ENCODE peak calls at places on chromosomes 5 and 9, in four cellular contexts. Y, U, V and T are unnamed samples.
A peak's percentile ranks its signal among the peaks of the same experiment; 100 is the strongest.

GRCh38 chr5:16957305-16958165 is 21.4 kb upstream of the MYO10 start:
- DNase-seq in Y (no peak), U (no peak), V (no peak), T (no peak)

GRCh38 chr9:136085815-136086212 is 9.3 kb downstream of the NACC2 start:
- DNase-seq in Y (no peak), U (no peak), V (no peak), T (no peak)

GRCh38 chr9:128529191-128529590 is 23.2 kb upstream of the SPTAN1 start:
- DNase-seq in Y (no peak), U (no peak), V (no peak), T (no peak)

GRCh38 chr9:2489838-2490314 is 131.7 kb upstream of the VLDLR start:
- DNase-seq in Y (no peak), U (no peak), V (no peak), T (no peak)

GRCh38 chr9:90803860-90804593 is 2.4 kb downstream of the SYK start:
- DNase-seq in Y (no peak), U (no peak), V (no peak), T (no peak)

GRCh38 chr5:160293901-160294561 is 18.3 kb downstream of the CCNJL start:
- DNase-seq in Y (peak; percentile 17), U (peak; percentile 83), V (no peak), T (peak; percentile 83)

GRCh38 chr9:120970249-120970648 is 43.7 kb upstream of the TRAF1 start:
- DNase-seq in Y (no peak), U (no peak), V (no peak), T (no peak)

GRCh38 chr9:75051285-75051684 is 23.2 kb upstream of the CARNMT1 start:
- DNase-seq in Y (no peak), U (no peak), V (no peak), T (no peak)

GRCh38 chr9:575139-575538 is 266.4 kb upstream of the DMRT1 start:
- DNase-seq in Y (no peak), U (no peak), V (no peak), T (no peak)

GRCh38 chr9:97689401-97689800 is 7.7 kb downstream of the XPA start:
- DNase-seq in Y (peak; percentile 13), U (no peak), V (no peak), T (no peak)

GRCh38 chr5:158534203-158534602 is 565.5 kb downstream of the EBF1 start:
- DNase-seq in Y (no peak), U (no peak), V (no peak), T (peak; percentile 45)

GRCh38 chr5:109865636-109866035 is 175.9 kb downstream of the MAN2A1 start:
- DNase-seq in Y (peak; percentile 9), U (no peak), V (no peak), T (no peak)

GRCh38 chr5:154972476-154973080 is 31.7 kb downstream of the MRPL22 start:
- DNase-seq in Y (peak; percentile 55), U (peak; percentile 19), V (no peak), T (peak; percentile 77)

GRCh38 chr5:53087596-53087995 is 22.0 kb downstream of the MOCS2 start:
- DNase-seq in Y (no peak), U (no peak), V (no peak), T (no peak)

GRCh38 chr9:20619492-20619860 is 2.8 kb downstream of the MLLT3 start:
- DNase-seq in Y (no peak), U (no peak), V (no peak), T (no peak)

GRCh38 chr9:133115604-133116345 is 5.3 kb downstream of the RALGDS start:
- DNase-seq in Y (no peak), U (no peak), V (peak; percentile 79), T (no peak)

GRCh38 chr9:21510806-21511205 is 28.7 kb upstream of the IFNE start:
- DNase-seq in Y (no peak), U (no peak), V (no peak), T (no peak)

DNA sequence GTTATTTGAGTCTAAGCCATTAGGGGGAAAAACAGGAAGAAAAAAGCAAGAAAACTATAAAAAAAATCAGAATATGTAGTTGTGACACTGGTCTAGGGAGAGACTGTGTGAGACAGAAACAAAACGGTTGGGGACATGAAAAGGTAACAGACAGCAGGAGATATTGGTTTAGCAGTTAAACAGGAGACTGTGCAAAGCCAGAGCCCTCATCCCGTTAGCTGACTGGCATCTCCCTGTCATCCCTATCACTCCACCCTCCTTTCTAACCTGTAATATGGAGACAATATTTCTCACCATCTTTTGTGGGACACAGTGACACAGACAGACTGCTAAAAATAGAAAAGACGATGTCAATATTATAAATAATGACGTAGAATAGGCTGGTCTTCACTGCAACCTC is 190.4 kb downstream of the MAT2B start:
- DNase-seq in Y (no peak), U (no peak), V (no peak), T (no peak)
- H3K27ac ChIP-seq in Y (no peak overlapping the region), U (no peak overlapping the region), V (no peak overlapping the region), T (no peak overlapping the region)

DNA sequence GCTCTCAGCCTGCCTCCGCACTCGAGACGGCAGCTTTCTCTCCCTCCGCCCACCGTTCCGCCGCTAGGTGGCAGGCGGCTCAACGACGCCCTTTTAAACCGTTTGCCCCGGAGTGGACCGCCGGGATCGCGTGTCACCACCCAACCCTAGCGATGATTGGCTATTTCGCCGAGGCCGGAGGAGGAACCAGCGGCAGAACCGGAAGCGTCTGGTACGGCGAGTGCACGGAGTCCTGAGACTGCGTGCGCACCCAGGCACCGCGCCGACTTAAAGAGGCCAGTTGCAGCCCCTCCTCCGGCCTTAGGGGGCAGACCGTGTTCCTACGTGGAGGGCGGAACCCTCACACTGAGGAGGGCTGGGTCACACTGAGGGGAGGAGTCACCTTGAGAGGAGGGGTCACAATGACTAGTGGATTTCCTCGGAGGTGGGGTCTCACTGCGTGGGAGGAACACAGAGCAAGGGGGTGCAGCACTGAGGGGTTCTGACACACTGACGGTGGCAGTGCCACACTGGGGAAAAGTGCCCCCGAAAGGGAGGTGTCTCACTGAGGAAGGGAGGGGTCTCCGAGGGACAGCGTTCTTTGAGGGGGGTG is 980 bp upstream of the TESK1 start:
- DNase-seq in Y (peak; percentile 100), U (peak; percentile 100), V (peak; percentile 98), T (peak; percentile 100)
- TF ChIP-seq REST in Y (no peak), U (no peak), V (no peak), T (no peak)

DNA sequence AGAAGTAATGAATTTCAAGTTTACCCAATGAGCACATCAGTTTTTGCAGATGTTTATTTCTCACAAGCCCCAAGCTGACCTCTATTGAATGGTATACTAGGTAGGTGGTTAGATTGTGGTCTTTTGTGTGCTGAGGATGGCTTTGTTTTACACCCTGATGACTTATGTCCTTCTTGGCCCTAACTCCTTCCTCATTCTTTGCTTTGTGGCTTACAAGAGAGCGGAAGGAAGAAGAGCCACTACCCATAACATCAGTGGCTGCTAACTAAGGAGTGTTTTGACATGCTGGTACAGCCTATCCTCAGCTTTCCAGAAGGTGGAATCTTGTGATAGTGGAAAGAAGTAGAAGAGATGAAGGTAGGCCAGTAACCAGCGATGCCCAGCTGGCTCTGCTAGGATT is 85.7 kb upstream of the NTRK2 start:
- DNase-seq in Y (no peak), U (peak; percentile 35), V (no peak), T (no peak)
- H3K27ac ChIP-seq in Y (no peak overlapping the region), U (no peak overlapping the region), V (no peak overlapping the region), T (no peak overlapping the region)

GRCh38 chr9:117485176-117485575 is 70.3 kb upstream of the ASTN2 start:
- DNase-seq in Y (no peak), U (no peak), V (no peak), T (no peak)

GRCh38 chr9:117491491-117491890 is 76.6 kb upstream of the ASTN2 start:
- DNase-seq in Y (no peak), U (no peak), V (no peak), T (no peak)

GRCh38 chr9:117492476-117492875 is 77.6 kb upstream of the ASTN2 start:
- DNase-seq in Y (no peak), U (no peak), V (no peak), T (no peak)

GRCh38 chr9:117488659-117489058 is 73.8 kb upstream of the ASTN2 start:
- DNase-seq in Y (no peak), U (no peak), V (no peak), T (no peak)

DNA sequence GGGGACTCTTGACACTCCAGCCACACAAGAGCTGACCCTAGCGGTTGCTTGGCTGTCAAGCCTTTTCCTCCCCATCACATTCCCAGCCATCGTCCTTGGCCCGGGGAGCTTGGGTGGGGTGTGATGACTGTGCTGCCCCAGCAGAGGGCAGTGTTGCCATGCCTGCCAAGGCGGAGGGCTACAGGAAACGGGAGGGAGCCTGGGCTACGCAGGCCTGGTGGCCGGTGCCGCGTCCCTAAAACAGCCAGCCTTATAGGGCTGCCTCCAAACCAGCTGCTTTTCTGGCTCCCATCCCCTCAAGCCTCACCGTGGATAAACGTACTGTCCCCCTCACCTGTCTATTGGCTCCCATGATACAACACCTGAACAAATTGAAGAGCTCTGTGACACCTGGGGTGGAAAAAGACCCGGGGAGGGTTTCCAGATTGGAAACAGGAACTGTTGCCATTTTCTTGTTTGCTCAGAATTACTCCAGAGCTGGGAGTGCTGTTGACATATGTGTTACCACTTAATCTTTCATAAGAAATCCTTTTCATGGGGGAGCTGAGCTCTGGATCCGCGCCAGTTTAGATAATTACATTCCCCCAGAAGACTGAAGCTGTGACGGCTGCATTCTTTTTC is 72.8 kb upstream of the ASTN2 start:
- DNase-seq in Y (peak; percentile 71), U (peak; percentile 59), V (peak; percentile 7), T (peak; percentile 90)
- TF ChIP-seq REST in Y (no peak), U (no peak), V (no peak), T (no peak)

GRCh38 chr5:95392593-95393182 is 1.5 kb downstream of the FAM81B start:
- DNase-seq in Y (peak; percentile 20), U (no peak), V (no peak), T (peak; percentile 76)
- H3K27ac ChIP-seq in Y (no peak overlapping the region), U (no peak overlapping the region), V (no peak overlapping the region), T (peak overlapping the region; percentile 30)

DNA sequence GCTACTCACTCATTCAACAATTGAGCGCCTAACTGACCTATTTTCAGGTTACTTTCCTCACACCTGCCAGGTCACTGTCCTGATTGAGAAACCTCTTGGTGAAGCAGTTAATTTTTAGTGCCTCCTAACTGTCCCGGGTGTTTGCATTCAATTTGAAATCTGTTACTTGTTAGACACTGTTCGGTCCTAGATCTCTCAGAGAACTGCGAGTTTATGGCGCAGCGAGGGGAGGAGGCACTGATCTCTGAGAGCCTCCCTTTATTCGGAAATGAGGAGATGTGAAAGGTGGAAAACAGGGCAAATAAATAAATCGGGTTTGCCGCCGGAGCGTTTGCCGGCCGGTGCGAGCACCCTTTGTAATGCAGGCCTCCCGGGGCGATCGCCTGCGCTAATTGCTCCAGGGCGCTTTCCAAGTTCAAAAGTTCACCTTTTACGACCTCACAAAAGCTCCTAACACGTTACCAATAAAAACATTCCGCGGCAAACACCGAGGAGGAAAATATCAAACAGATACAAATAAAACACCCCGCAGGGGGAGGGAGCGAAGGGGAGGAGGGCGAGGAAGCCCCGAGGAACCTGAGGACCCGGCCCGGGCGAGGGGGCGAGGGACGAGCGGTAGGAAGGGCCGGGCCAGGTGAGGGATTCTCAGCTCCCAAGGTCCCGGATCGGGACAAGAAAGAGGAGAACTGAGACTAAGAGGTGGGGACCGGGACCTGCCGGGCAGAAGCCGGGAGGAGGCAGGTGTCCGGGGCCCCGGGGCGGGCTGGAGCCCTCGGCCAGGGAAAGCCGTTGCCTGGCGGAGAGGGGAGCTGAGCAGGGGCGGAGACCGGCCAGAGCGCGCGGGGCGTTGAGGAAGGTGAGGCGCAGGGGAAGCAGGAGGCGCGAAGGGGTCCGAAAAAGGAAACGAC is 1.4 kb downstream of the NR6A1 start:
- DNase-seq in Y (peak; percentile 28), U (peak; percentile 42), V (no peak), T (peak; percentile 77)
- TF ChIP-seq REST in Y (no peak), U (no peak), V (no peak), T (no peak)